ENCODE peak calls at places on chromosomes 4 and X, in seven cellular contexts. F is H9; E is activated T-cell treated with anti-CD3 and anti-CD28 coated beads, Interleukin-2, amount 50 U/mL, for 48 hours; W is B cell; J is BJ; T is cardiac septum; U is activated CD4-positive, alpha-beta T cell treated with anti-CD3 and anti-CD28 coated beads for 48 hours. Q is an unnamed sample.

GRCh38 chrX:56813318-56813837 is 84.3 kb downstream of the NBDY start:
- DNase-seq in F (peak), E (peak), W (peak), J (no peak), T (peak), U (peak), Q (peak)

GRCh38 chr4:2755821-2756690 is at the start of gene TNIP2:
- DNase-seq in F (peak), E (peak), W (peak), J (no peak), T (peak), U (peak), Q (peak)

GRCh38 chrX:73390628-73391567 is 56.0 kb upstream of the CDX4 start:
- DNase-seq in F (no peak), E (no peak), W (no peak), J (no peak), T (no peak), U (no peak), Q (no peak)

GRCh38 chr4:111847256-111848108 is 297.8 kb upstream of the FAM241A start:
- DNase-seq in F (no peak), E (no peak), W (no peak), J (no peak), T (no peak), U (no peak), Q (peak)

GRCh38 chrX:153060095-153060445 is 3.8 kb downstream of the PNMA3 start:
- DNase-seq in F (no peak), E (no peak), W (no peak), J (no peak), T (no peak), U (no peak), Q (no peak)

GRCh38 chr4:130705023-130705422 is 1609.1 kb downstream of the C4orf33 start:
- DNase-seq in F (no peak), E (no peak), W (no peak), J (no peak), T (no peak), U (no peak), Q (no peak)

GRCh38 chr4:3635090-3635820 is 103.0 kb upstream of the LRPAP1 start:
- DNase-seq in F (no peak), E (no peak), W (no peak), J (no peak), T (no peak), U (no peak), Q (no peak)

GRCh38 chrX:110219920-110220319 is 98.0 kb downstream of the AMMECR1 start:
- DNase-seq in F (no peak), E (no peak), W (no peak), J (no peak), T (no peak), U (no peak), Q (no peak)

GRCh38 chr4:128574706-128575105 is 234.8 kb upstream of the JADE1 start:
- DNase-seq in F (peak), E (peak), W (peak), J (no peak), T (no peak), U (peak), Q (no peak)